ENCODE peak calls at places on chromosome 15, in nine cellular contexts. V is HCT116, X is upper lobe of left lung, B is breast epithelium, U is spleen, C is endothelial cell of umbilical vein, Z is transverse colon, F is HepG2, J is suprapubic skin. A is an unnamed sample.
A peak's percentile ranks its signal among the peaks of the same experiment; 100 is the strongest.

GRCh38 chr15:87118424-87118823 is 1038.8 kb downstream of the AGBL1 start:
- DNase-seq in V (no peak), X (no peak), B (no peak), U (no peak), C (no peak), Z (no peak), F (no peak), J (no peak), A (no peak)

GRCh38 chr15:92638709-92639365 is 16.7 kb downstream of the FAM174B start:
- DNase-seq in V (no peak), X (peak; percentile 17), B (peak; percentile 15), U (peak; percentile 47), C (no peak), Z (peak; percentile 19), F (no peak), J (peak; percentile 68), A (peak; percentile 68)

GRCh38 chr15:77411614-77411976 is 8.3 kb downstream of the PEAK1 start:
- DNase-seq in V (no peak), X (no peak), B (no peak), U (no peak), C (no peak), Z (no peak), F (no peak), J (no peak), A (no peak)

GRCh38 chr15:27101982-27102381 is 131.0 kb downstream of the GABRG3 start:
- DNase-seq in V (no peak), X (no peak), B (no peak), U (no peak), C (no peak), Z (no peak), F (no peak), J (no peak), A (no peak)

GRCh38 chr15:40776537-40777141 is 6.9 kb downstream of the C15orf62 start:
- DNase-seq in V (no peak), X (peak; percentile 44), B (peak; percentile 93), U (peak; percentile 79), C (no peak), Z (no peak), F (no peak), J (no peak), A (peak; percentile 89)

GRCh38 chr15:73826711-73827243 is 46.6 kb upstream of the TBC1D21 start:
- DNase-seq in V (no peak), X (no peak), B (peak; percentile 53), U (no peak), C (no peak), Z (no peak), F (no peak), J (no peak), A (no peak)

GRCh38 chr15:39594764-39595620 is 14.1 kb downstream of the THBS1 start:
- DNase-seq in V (no peak), X (no peak), B (no peak), U (no peak), C (peak; percentile 62), Z (no peak), F (no peak), J (no peak), A (no peak)

GRCh38 chr15:71237456-71238188 is 122.4 kb downstream of the THSD4 start:
- DNase-seq in V (peak; percentile 69), X (no peak), B (no peak), U (no peak), C (peak; percentile 84), Z (peak; percentile 88), F (peak; percentile 21), J (no peak), A (peak; percentile 65)

GRCh38 chr15:100330221-100330620 is 11.6 kb downstream of the ADAMTS17 start:
- DNase-seq in V (no peak), X (no peak), B (no peak), U (no peak), C (no peak), Z (no peak), F (no peak), J (no peak), A (peak; percentile 23)

GRCh38 chr15:53836618-53837017 is 77.2 kb upstream of the WDR72 start:
- DNase-seq in V (no peak), X (no peak), B (no peak), U (no peak), C (no peak), Z (no peak), F (peak; percentile 22), J (no peak), A (no peak)

GRCh38 chr15:48965972-48966371 is 2.3 kb upstream of the SHC4 start:
- DNase-seq in V (peak; percentile 23), X (no peak), B (no peak), U (no peak), C (no peak), Z (no peak), F (no peak), J (no peak), A (no peak)

GRCh38 chr15:64634576-64635485 is 140.6 kb downstream of the RBPMS2 start:
- DNase-seq in V (no peak), X (no peak), B (no peak), U (no peak), C (peak; percentile 79), Z (no peak), F (peak; percentile 72), J (no peak), A (no peak)

GRCh38 chr15:42070966-42071350 is 23.4 kb downstream of the PLA2G4D start:
- DNase-seq in V (no peak), X (peak; percentile 50), B (no peak), U (no peak), C (no peak), Z (no peak), F (no peak), J (peak; percentile 64), A (no peak)

GRCh38 chr15:36024066-36024465 is 478.1 kb upstream of the DPH6 start:
- DNase-seq in V (no peak), X (no peak), B (no peak), U (no peak), C (no peak), Z (no peak), F (no peak), J (no peak), A (no peak)

DNA sequence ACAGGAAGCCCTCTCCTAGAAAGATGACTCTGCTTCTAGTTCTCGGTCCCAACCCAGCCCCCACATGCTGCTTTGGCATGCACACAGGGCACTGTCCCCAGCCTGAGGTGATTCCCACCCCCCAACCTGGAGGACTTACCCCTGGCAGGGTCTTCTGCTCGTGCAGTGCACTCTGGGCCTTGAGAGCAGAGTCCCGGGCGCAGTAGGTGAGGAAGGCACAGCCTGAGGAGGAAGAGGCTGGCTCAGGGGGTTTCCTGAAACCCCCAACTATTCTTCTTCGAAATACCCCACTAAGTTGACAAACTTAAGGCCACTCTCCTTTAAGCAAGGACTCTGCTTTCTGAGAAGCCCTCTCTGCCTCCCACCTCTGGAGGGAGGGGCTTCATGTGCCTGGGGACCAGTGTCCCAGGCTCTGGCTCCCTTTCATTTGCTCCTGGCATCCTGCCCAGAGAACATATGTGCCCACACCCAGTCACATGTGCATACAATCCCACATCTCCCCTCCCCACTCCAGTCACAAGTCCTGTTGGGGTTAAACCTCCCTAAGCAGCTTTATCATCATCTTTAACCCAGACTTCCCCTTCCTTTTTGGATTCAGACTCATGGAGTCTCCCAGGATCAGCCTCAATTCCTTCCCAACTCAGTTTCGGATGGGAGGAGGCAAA is 4.1 kb downstream of the CELF6 start:
- DNase-seq in V (no peak), X (no peak), B (no peak), U (no peak), C (no peak), Z (no peak), F (no peak), J (no peak), A (no peak)
- H3K27ac ChIP-seq in V (no peak overlapping the region), X (no peak overlapping the region), B (no peak overlapping the region), U (no peak overlapping the region), C (no peak overlapping the region), Z (no peak overlapping the region), F (no peak overlapping the region), J (no peak overlapping the region), A (no peak overlapping the region)

DNA sequence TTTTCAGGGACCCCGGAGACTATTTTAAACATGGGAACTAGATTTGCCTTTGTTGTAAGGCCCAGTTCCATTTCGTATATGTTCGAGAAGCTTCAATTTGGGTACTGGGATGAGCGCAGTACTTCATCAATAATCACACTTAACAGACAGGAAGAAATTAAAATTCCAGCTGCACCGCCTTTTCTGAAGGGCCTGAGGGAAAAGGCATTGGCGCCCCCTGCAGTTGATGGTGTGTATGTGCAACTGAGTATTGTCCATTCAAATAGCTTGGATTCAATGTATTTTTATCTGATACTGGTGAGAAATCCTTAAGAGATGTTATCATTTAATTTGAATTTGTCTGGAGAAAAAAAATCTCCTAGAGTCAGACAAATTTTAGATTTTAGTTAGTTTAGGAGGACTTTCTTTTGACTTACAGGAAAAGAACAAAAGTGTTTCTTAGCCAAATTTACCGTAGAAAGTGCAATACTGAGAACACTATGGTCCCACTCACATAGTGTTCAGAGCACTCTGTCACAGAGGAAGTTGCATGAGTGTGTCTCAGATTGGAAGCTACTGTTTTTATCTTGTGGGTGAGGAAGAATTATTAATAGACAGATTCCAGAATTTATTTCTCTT is 5.4 kb upstream of the ALDH1A2 start:
- DNase-seq in V (peak; percentile 57), X (no peak), B (no peak), U (peak; percentile 74), C (peak; percentile 73), Z (peak; percentile 69), F (peak; percentile 40), J (no peak), A (peak; percentile 61)
- TF ChIP-seq POLR2AphosphoS5 in V (no peak), X (no peak), B (no peak), U (no peak), C (no peak), Z (no peak), F (no peak), J (no peak), A (no peak)

GRCh38 chr15:63601026-63601726 is 4.0 kb downstream of the FBXL22 start:
- DNase-seq in V (no peak), X (peak; percentile 90), B (no peak), U (peak; percentile 91), C (peak; percentile 33), Z (peak; percentile 55), F (no peak), J (no peak), A (no peak)

GRCh38 chr15:63600001-63600645 is 2.9 kb downstream of the FBXL22 start:
- DNase-seq in V (no peak), X (no peak), B (no peak), U (no peak), C (no peak), Z (no peak), F (no peak), J (no peak), A (no peak)

GRCh38 chr15:63599401-63600000 is 2.3 kb downstream of the FBXL22 start:
- DNase-seq in V (no peak), X (peak; percentile 84), B (peak; percentile 73), U (peak; percentile 90), C (peak; percentile 58), Z (peak; percentile 82), F (peak; percentile 34), J (peak; percentile 84), A (peak; percentile 88)

GRCh38 chr15:63601727-63602185 is 4.6 kb downstream of the FBXL22 start:
- DNase-seq in V (no peak), X (peak; percentile 72), B (no peak), U (no peak), C (no peak), Z (peak; percentile 73), F (no peak), J (no peak), A (no peak)

GRCh38 chr15:63600646-63601025 is 3.4 kb downstream of the FBXL22 start:
- DNase-seq in V (peak; percentile 79), X (peak; percentile 98), B (peak; percentile 72), U (peak; percentile 98), C (peak; percentile 94), Z (peak; percentile 91), F (peak; percentile 78), J (peak; percentile 88), A (peak; percentile 94)
- TF ChIP-seq POLR2A in V (peak; percentile 83), X (peak; percentile 32), B (peak; percentile 52), U (peak; percentile 32), C (peak; percentile 95), Z (peak; percentile 84), F (no peak), J (peak; percentile 40), A (peak; percentile 78)

GRCh38 chr15:90334304-90334731 is 17.8 kb upstream of the ZNF774 start:
- DNase-seq in V (no peak), X (no peak), B (no peak), U (no peak), C (no peak), Z (peak; percentile 30), F (peak; percentile 19), J (no peak), A (no peak)
- H3K27ac ChIP-seq in V (no peak overlapping the region), X (no peak overlapping the region), B (no peak overlapping the region), U (no peak overlapping the region), C (no peak overlapping the region), Z (peak overlapping the region; percentile 66), F (no peak overlapping the region), J (peak overlapping the region; percentile 45), A (no peak overlapping the region)